ENCODE peak calls at places on chromosomes 5 and 9, in nine cellular contexts. P, U, D, O, F, M, A, V and B are unnamed samples. For H3K27me3 and H3K4me1, the result is how much of the 10 kb centered on the place peaks cover.

GRCh38 chr5:32138839-32139493 is 35.2 kb downstream of the GOLPH3 start:
- DNase-seq in P (no peak), U (no peak), D (no peak), O (no peak), F (no peak), M (no peak), A (no peak), V (peak), B (no peak)

GRCh38 chr9:108412755-108413154 is 443.0 kb downstream of the ACTL7B start:
- DNase-seq in P (no peak), U (no peak), D (no peak), O (no peak), F (peak), M (no peak), A (no peak), V (no peak), B (no peak)

GRCh38 chr9:5644522-5644921 is 15.6 kb downstream of the RIC1 start:
- DNase-seq in P (no peak), U (no peak), D (no peak), O (no peak), F (no peak), M (no peak), A (no peak), V (no peak), B (no peak)

GRCh38 chr5:41413067-41413466 is 97.3 kb downstream of the PLCXD3 start:
- DNase-seq in P (no peak), U (no peak), D (no peak), O (no peak), F (no peak), M (no peak), A (no peak), V (no peak), B (no peak)

GRCh38 chr9:76415154-76415553 is 20.9 kb upstream of the RFK start:
- DNase-seq in P (no peak), U (no peak), D (no peak), O (no peak), F (no peak), M (no peak), A (no peak), V (peak), B (no peak)

GRCh38 chr9:102047549-102047948 is 309.1 kb upstream of the GRIN3A start:
- DNase-seq in P (no peak), U (no peak), D (no peak), O (no peak), F (no peak), M (no peak), A (no peak), V (no peak), B (no peak)

GRCh38 chr9:129910628-129911567 is 75.6 kb downstream of the USP20 start:
- DNase-seq in P (no peak), U (peak), D (no peak), O (no peak), F (no peak), M (no peak), A (no peak), V (peak), B (no peak)

GRCh38 chr5:173925449-173926071 is 37.4 kb downstream of the CPEB4 start:
- DNase-seq in P (no peak), U (peak), D (peak), O (peak), F (no peak), M (peak), A (peak), V (no peak), B (no peak)

GRCh38 chr5:67880358-67880810 is 335.2 kb upstream of the PIK3R1 start:
- DNase-seq in P (no peak), U (no peak), D (peak), O (no peak), F (no peak), M (no peak), A (no peak), V (no peak), B (no peak)

GRCh38 chr5:51273871-51274270 is 109.4 kb upstream of the ISL1 start:
- DNase-seq in P (no peak), U (no peak), D (no peak), O (no peak), F (no peak), M (no peak), A (no peak), V (no peak), B (no peak)

GRCh38 chr9:100601216-100601615 is 23.3 kb downstream of the CAVIN4 start:
- DNase-seq in P (no peak), U (no peak), D (peak), O (no peak), F (peak), M (no peak), A (no peak), V (peak), B (no peak)

GRCh38 chr5:28737682-28738081 is 1699.3 kb upstream of the CDH9 start:
- DNase-seq in P (no peak), U (no peak), D (no peak), O (no peak), F (no peak), M (no peak), A (no peak), V (no peak), B (no peak)

GRCh38 chr5:136011427-136012001 is 17.3 kb upstream of the TGFBI start:
- DNase-seq in P (no peak), U (no peak), D (no peak), O (no peak), F (no peak), M (no peak), A (no peak), V (no peak), B (no peak)

GRCh38 chr5:39580702-39581498 is 156.1 kb upstream of the DAB2 start:
- DNase-seq in P (no peak), U (no peak), D (no peak), O (no peak), F (no peak), M (no peak), A (no peak), V (no peak), B (no peak)

GRCh38 chr9:128818839-128819715 is 777 bp downstream of the ENDOG start:
- DNase-seq in P (no peak), U (no peak), D (peak), O (peak), F (peak), M (peak), A (peak), V (no peak), B (no peak)

GRCh38 chr5:159764283-159764927 is 151.9 kb upstream of the ADRA1B start:
- DNase-seq in P (no peak), U (no peak), D (no peak), O (no peak), F (no peak), M (no peak), A (no peak), V (peak), B (peak)
- H3K27me3 ChIP-seq in P (under half), U (under half), D (under half), O (under half), F (under half), M (under half), A (under half), V (under half), B (under half)

DNA sequence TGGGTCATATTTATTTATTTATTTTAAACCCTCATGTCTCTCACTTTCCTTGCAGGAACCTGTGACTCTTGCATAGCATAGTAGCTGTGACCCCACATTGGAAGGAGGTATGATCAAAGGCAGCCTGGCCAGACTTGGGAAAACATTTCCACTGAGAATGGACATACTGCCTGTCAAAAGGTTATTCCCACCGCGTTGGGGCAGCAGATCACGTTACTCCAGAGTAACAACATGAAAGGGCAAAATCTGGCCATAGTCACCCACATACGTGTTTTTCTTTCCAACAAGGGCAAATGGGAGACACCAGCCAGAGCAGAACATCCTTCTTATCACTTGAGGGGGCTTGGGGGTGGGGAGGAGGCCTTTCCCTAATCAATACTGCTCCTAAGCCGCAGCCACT is 95.6 kb downstream of the ARL15 start:
- DNase-seq in P (no peak), U (no peak), D (no peak), O (no peak), F (no peak), M (no peak), A (no peak), V (no peak), B (no peak)
- H3K4me1 ChIP-seq in P (under half), U (under half), D (under half), O (under half), F (under half), M (under half), A (under half), V (under half), B (under half)

DNA sequence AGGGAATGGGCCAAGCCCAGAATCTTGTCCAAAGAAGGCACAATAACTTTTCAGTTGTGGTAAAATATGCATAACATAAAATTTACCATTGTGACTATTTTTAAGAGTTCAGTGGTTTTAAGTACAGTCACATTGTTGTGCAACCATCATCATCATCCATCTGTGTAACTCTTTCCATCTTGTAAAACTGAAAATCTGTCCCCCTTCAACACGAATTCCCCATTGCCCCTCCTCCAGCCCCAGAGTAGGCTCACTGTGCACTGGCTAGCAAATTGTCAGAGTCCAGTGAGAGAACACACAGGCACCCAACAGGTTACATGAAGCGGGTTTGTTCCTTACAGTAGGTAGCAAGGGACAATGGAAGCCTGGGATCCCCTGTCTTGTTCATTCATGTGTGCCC is 13.7 kb downstream of the BARX1 start:
- DNase-seq in P (no peak), U (no peak), D (no peak), O (no peak), F (no peak), M (no peak), A (no peak), V (no peak), B (no peak)
- H3K27me3 ChIP-seq in P (under half), U (under half), D (half or more), O (half or more), F (under half), M (under half), A (under half), V (under half), B (under half)

GRCh38 chr5:124661317-124662141 is 84.9 kb downstream of the ZNF608 start:
- DNase-seq in P (peak), U (no peak), D (no peak), O (no peak), F (no peak), M (no peak), A (no peak), V (no peak), B (no peak)

GRCh38 chr5:124665035-124665434 is 81.4 kb downstream of the ZNF608 start:
- DNase-seq in P (no peak), U (no peak), D (no peak), O (no peak), F (no peak), M (no peak), A (no peak), V (no peak), B (no peak)

GRCh38 chr5:124664287-124664686 is 82.2 kb downstream of the ZNF608 start:
- DNase-seq in P (no peak), U (no peak), D (no peak), O (no peak), F (no peak), M (no peak), A (no peak), V (no peak), B (no peak)

GRCh38 chr5:124662261-124662781 is 84.1 kb downstream of the ZNF608 start:
- DNase-seq in P (peak), U (no peak), D (peak), O (no peak), F (no peak), M (no peak), A (no peak), V (no peak), B (no peak)

GRCh38 chr5:124663101-124663506 is 83.3 kb downstream of the ZNF608 start:
- DNase-seq in P (no peak), U (no peak), D (no peak), O (no peak), F (no peak), M (no peak), A (no peak), V (no peak), B (no peak)
- H3K4me1 ChIP-seq in P (half or more), U (under half), D (under half), O (half or more), F (under half), M (under half), A (under half), V (under half), B (under half)

DNA sequence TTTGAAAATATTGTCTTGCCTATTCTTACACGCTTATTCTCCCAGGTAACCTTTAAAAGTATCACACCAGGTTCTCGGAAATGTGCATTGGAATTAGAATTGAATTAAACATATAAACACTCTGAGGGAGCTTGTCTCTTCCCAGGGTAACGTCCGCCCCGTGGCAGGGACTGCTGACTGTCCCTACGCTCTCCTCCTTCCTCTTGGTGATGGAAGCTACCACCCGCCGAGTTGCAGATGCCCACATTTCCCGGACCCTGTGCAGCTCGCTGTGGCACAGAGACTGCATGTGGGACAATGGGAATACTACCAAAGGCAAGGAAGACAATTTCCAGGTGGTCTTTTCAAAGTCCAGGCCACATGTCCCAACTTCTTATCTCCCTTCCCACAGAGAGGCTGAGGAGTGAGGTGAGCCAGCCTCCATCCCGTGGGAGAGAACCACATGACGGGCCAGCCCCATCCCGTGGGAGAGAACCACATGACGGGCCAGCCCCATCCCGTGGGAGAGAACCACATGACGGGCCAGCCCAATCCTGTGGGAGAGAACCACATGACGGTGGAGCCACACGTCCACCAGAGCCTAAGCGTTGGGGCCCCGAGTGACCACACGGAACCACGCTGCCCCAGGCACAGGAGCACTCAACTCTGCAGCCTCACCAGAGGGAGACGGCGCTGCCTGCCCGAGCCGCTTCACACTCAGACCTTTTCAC is 249.4 kb upstream of the IRX1 start:
- DNase-seq in P (no peak), U (no peak), D (no peak), O (no peak), F (no peak), M (no peak), A (no peak), V (no peak), B (no peak)
- H3K27me3 ChIP-seq in P (under half), U (under half), D (under half), O (under half), F (under half), M (under half), A (under half), V (under half), B (under half)